ENCODE peak calls at places on chromosomes 16 and 17, in eight cellular contexts. One of them, this sample, is unnamed. For H3K4me1, the result is how much of the 10 kb centered on the place peaks cover.

GRCh38 chr17:78432929-78433727 is 54.7 kb downstream of the PGS1 start:
- DNase-seq in right cardiac atrium: peak
- DNase-seq in ascending aorta: no peak
- DNase-seq in Caco-2: no peak
- DNase-seq in mesendoderm: no peak
- DNase-seq in neural progenitor cell: no peak
- DNase-seq in cardiac muscle cell: no peak
- DNase-seq in K562: no peak
- DNase-seq in this sample: no peak

GRCh38 chr16:10519297-10519696 is 61.1 kb downstream of the EMP2 start:
- DNase-seq in right cardiac atrium: no peak
- DNase-seq in ascending aorta: no peak
- DNase-seq in Caco-2: no peak
- DNase-seq in mesendoderm: no peak
- DNase-seq in neural progenitor cell: no peak
- DNase-seq in cardiac muscle cell: no peak
- DNase-seq in K562: no peak
- DNase-seq in this sample: no peak

GRCh38 chr17:56131431-56131830 is 21.8 kb upstream of the ANKFN1 start:
- DNase-seq in right cardiac atrium: no peak
- DNase-seq in ascending aorta: no peak
- DNase-seq in Caco-2: no peak
- DNase-seq in mesendoderm: no peak
- DNase-seq in neural progenitor cell: no peak
- DNase-seq in cardiac muscle cell: no peak
- DNase-seq in K562: no peak
- DNase-seq in this sample: no peak

GRCh38 chr17:48630925-48631692 is 5.0 kb upstream of the HOXB9 start:
- DNase-seq in right cardiac atrium: no peak
- DNase-seq in ascending aorta: no peak
- DNase-seq in Caco-2: peak
- DNase-seq in mesendoderm: peak
- DNase-seq in neural progenitor cell: no peak
- DNase-seq in cardiac muscle cell: no peak
- DNase-seq in K562: peak
- DNase-seq in this sample: no peak

GRCh38 chr16:84278968-84279367 is 15.7 kb upstream of the WFDC1 start:
- DNase-seq in right cardiac atrium: no peak
- DNase-seq in ascending aorta: no peak
- DNase-seq in Caco-2: no peak
- DNase-seq in mesendoderm: peak
- DNase-seq in neural progenitor cell: peak
- DNase-seq in cardiac muscle cell: peak
- DNase-seq in K562: no peak
- DNase-seq in this sample: peak

GRCh38 chr17:222172-222571 is 40.7 kb upstream of the DOC2B start:
- DNase-seq in right cardiac atrium: peak
- DNase-seq in ascending aorta: no peak
- DNase-seq in Caco-2: no peak
- DNase-seq in mesendoderm: no peak
- DNase-seq in neural progenitor cell: no peak
- DNase-seq in cardiac muscle cell: no peak
- DNase-seq in K562: no peak
- DNase-seq in this sample: no peak

GRCh38 chr17:76868176-76868668 is at the start of gene MGAT5B:
- DNase-seq in right cardiac atrium: peak
- DNase-seq in ascending aorta: peak
- DNase-seq in Caco-2: peak
- DNase-seq in mesendoderm: peak
- DNase-seq in neural progenitor cell: peak
- DNase-seq in cardiac muscle cell: peak
- DNase-seq in K562: peak
- DNase-seq in this sample: peak

GRCh38 chr16:86504315-86505184 is 5.8 kb upstream of the FOXF1 start:
- DNase-seq in right cardiac atrium: no peak
- DNase-seq in ascending aorta: no peak
- DNase-seq in Caco-2: no peak
- DNase-seq in mesendoderm: no peak
- DNase-seq in neural progenitor cell: no peak
- DNase-seq in cardiac muscle cell: no peak
- DNase-seq in K562: no peak
- DNase-seq in this sample: no peak

GRCh38 chr17:28907709-28908475 is 5.0 kb upstream of the DHRS13 start:
- DNase-seq in right cardiac atrium: no peak
- DNase-seq in ascending aorta: no peak
- DNase-seq in Caco-2: no peak
- DNase-seq in mesendoderm: no peak
- DNase-seq in neural progenitor cell: no peak
- DNase-seq in cardiac muscle cell: no peak
- DNase-seq in K562: no peak
- DNase-seq in this sample: no peak

GRCh38 chr17:40607641-40608040 is 40.0 kb downstream of the SMARCE1 start:
- DNase-seq in right cardiac atrium: no peak
- DNase-seq in ascending aorta: no peak
- DNase-seq in Caco-2: no peak
- DNase-seq in mesendoderm: no peak
- DNase-seq in neural progenitor cell: no peak
- DNase-seq in cardiac muscle cell: no peak
- DNase-seq in K562: no peak
- DNase-seq in this sample: no peak

GRCh38 chr16:5870886-5871715 is 773.5 kb upstream of the EEF2KMT start:
- DNase-seq in right cardiac atrium: no peak
- DNase-seq in ascending aorta: no peak
- DNase-seq in Caco-2: no peak
- DNase-seq in mesendoderm: no peak
- DNase-seq in neural progenitor cell: no peak
- DNase-seq in cardiac muscle cell: no peak
- DNase-seq in K562: no peak
- DNase-seq in this sample: no peak

GRCh38 chr17:50956750-50957523 is 90.8 kb upstream of the TOB1 start:
- DNase-seq in right cardiac atrium: peak
- DNase-seq in ascending aorta: no peak
- DNase-seq in Caco-2: peak
- DNase-seq in mesendoderm: peak
- DNase-seq in neural progenitor cell: peak
- DNase-seq in cardiac muscle cell: peak
- DNase-seq in K562: peak
- DNase-seq in this sample: peak

GRCh38 chr17:66791337-66791736 is 43.6 kb upstream of the CACNG5 start:
- DNase-seq in right cardiac atrium: peak
- DNase-seq in ascending aorta: no peak
- DNase-seq in Caco-2: no peak
- DNase-seq in mesendoderm: no peak
- DNase-seq in neural progenitor cell: no peak
- DNase-seq in cardiac muscle cell: no peak
- DNase-seq in K562: no peak
- DNase-seq in this sample: no peak

GRCh38 chr17:7997186-7997585 is 5.2 kb upstream of the GUCY2D start:
- DNase-seq in right cardiac atrium: no peak
- DNase-seq in ascending aorta: no peak
- DNase-seq in Caco-2: peak
- DNase-seq in mesendoderm: peak
- DNase-seq in neural progenitor cell: peak
- DNase-seq in cardiac muscle cell: peak
- DNase-seq in K562: no peak
- DNase-seq in this sample: no peak

GRCh38 chr16:83365166-83365565 is 442.6 kb upstream of the HSBP1 start:
- DNase-seq in right cardiac atrium: no peak
- DNase-seq in ascending aorta: no peak
- DNase-seq in Caco-2: no peak
- DNase-seq in mesendoderm: no peak
- DNase-seq in neural progenitor cell: no peak
- DNase-seq in cardiac muscle cell: no peak
- DNase-seq in K562: no peak
- DNase-seq in this sample: no peak

GRCh38 chr16:89602952-89603590 is 10.4 kb upstream of the DPEP1 start:
- DNase-seq in right cardiac atrium: no peak
- DNase-seq in ascending aorta: no peak
- DNase-seq in Caco-2: no peak
- DNase-seq in mesendoderm: no peak
- DNase-seq in neural progenitor cell: no peak
- DNase-seq in cardiac muscle cell: no peak
- DNase-seq in K562: no peak
- DNase-seq in this sample: no peak

GRCh38 chr17:50785942-50786570 is 18.7 kb upstream of the ANKRD40CL start:
- DNase-seq in right cardiac atrium: peak
- DNase-seq in ascending aorta: no peak
- DNase-seq in Caco-2: no peak
- DNase-seq in mesendoderm: no peak
- DNase-seq in neural progenitor cell: no peak
- DNase-seq in cardiac muscle cell: no peak
- DNase-seq in K562: no peak
- DNase-seq in this sample: no peak

GRCh38 chr16:23334421-23334853 is 32.3 kb downstream of the SCNN1B start:
- DNase-seq in right cardiac atrium: no peak
- DNase-seq in ascending aorta: no peak
- DNase-seq in Caco-2: no peak
- DNase-seq in mesendoderm: no peak
- DNase-seq in neural progenitor cell: no peak
- DNase-seq in cardiac muscle cell: no peak
- DNase-seq in K562: no peak
- DNase-seq in this sample: no peak

GRCh38 chr17:39173539-39174274 is 7.7 kb upstream of the ARL5C start:
- DNase-seq in right cardiac atrium: peak
- DNase-seq in ascending aorta: no peak
- DNase-seq in Caco-2: no peak
- DNase-seq in mesendoderm: no peak
- DNase-seq in neural progenitor cell: no peak
- DNase-seq in cardiac muscle cell: no peak
- DNase-seq in K562: no peak
- DNase-seq in this sample: no peak

DNA sequence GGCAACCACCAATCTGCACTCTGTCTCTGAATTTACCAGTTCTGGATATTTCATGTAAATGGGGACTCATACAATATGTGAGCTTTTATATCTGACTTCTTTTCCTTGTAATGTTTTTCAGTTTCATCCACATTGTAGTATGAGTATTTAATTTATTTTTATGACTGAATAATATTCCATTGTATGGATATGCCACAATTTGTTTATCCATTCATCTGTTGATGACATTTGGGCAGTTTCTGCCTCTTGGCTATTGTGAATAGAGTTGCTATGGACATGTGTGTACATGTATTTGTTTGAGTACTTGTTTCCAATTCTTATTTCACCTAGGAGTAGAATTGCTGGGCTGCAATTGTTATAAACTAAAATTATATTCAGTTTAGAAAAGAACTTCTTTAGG is 126.9 kb downstream of the MRTFB start:
- DNase-seq in right cardiac atrium: no peak
- DNase-seq in ascending aorta: no peak
- DNase-seq in Caco-2: no peak
- DNase-seq in mesendoderm: no peak
- DNase-seq in neural progenitor cell: no peak
- DNase-seq in cardiac muscle cell: no peak
- DNase-seq in K562: no peak
- DNase-seq in this sample: no peak
- H3K4me1 ChIP-seq in right cardiac atrium: under half
- H3K4me1 ChIP-seq in ascending aorta: under half
- H3K4me1 ChIP-seq in Caco-2: under half
- H3K4me1 ChIP-seq in mesendoderm: under half
- H3K4me1 ChIP-seq in neural progenitor cell: under half
- H3K4me1 ChIP-seq in cardiac muscle cell: under half
- H3K4me1 ChIP-seq in K562: under half
- H3K4me1 ChIP-seq in this sample: under half

GRCh38 chr16:14487579-14487978 is 142.5 kb downstream of the PARN start:
- DNase-seq in right cardiac atrium: no peak
- DNase-seq in ascending aorta: no peak
- DNase-seq in Caco-2: no peak
- DNase-seq in mesendoderm: peak
- DNase-seq in neural progenitor cell: no peak
- DNase-seq in cardiac muscle cell: no peak
- DNase-seq in K562: no peak
- DNase-seq in this sample: no peak

GRCh38 chr16:14489460-14489859 is 140.6 kb downstream of the PARN start:
- DNase-seq in right cardiac atrium: no peak
- DNase-seq in ascending aorta: no peak
- DNase-seq in Caco-2: peak
- DNase-seq in mesendoderm: peak
- DNase-seq in neural progenitor cell: peak
- DNase-seq in cardiac muscle cell: peak
- DNase-seq in K562: peak
- DNase-seq in this sample: peak

GRCh38 chr16:14491831-14492529 is 138.1 kb downstream of the PARN start:
- DNase-seq in right cardiac atrium: no peak
- DNase-seq in ascending aorta: no peak
- DNase-seq in Caco-2: no peak
- DNase-seq in mesendoderm: no peak
- DNase-seq in neural progenitor cell: no peak
- DNase-seq in cardiac muscle cell: no peak
- DNase-seq in K562: no peak
- DNase-seq in this sample: peak

GRCh38 chr16:14492614-14493013 is 137.4 kb downstream of the PARN start:
- DNase-seq in right cardiac atrium: no peak
- DNase-seq in ascending aorta: no peak
- DNase-seq in Caco-2: no peak
- DNase-seq in mesendoderm: no peak
- DNase-seq in neural progenitor cell: no peak
- DNase-seq in cardiac muscle cell: no peak
- DNase-seq in K562: no peak
- DNase-seq in this sample: no peak

GRCh38 chr16:14490281-14490680 is 139.8 kb downstream of the PARN start:
- DNase-seq in right cardiac atrium: no peak
- DNase-seq in ascending aorta: no peak
- DNase-seq in Caco-2: no peak
- DNase-seq in mesendoderm: no peak
- DNase-seq in neural progenitor cell: no peak
- DNase-seq in cardiac muscle cell: no peak
- DNase-seq in K562: no peak
- DNase-seq in this sample: no peak
- H3K4me1 ChIP-seq in right cardiac atrium: under half
- H3K4me1 ChIP-seq in ascending aorta: under half
- H3K4me1 ChIP-seq in Caco-2: under half
- H3K4me1 ChIP-seq in mesendoderm: under half
- H3K4me1 ChIP-seq in neural progenitor cell: under half
- H3K4me1 ChIP-seq in cardiac muscle cell: under half
- H3K4me1 ChIP-seq in K562: under half
- H3K4me1 ChIP-seq in this sample: under half

GRCh38 chr16:74199066-74199841 is 97.4 kb upstream of the PSMD7 start:
- DNase-seq in right cardiac atrium: no peak
- DNase-seq in ascending aorta: no peak
- DNase-seq in Caco-2: no peak
- DNase-seq in mesendoderm: no peak
- DNase-seq in neural progenitor cell: no peak
- DNase-seq in cardiac muscle cell: no peak
- DNase-seq in K562: no peak
- DNase-seq in this sample: no peak
- H3K4me1 ChIP-seq in right cardiac atrium: under half
- H3K4me1 ChIP-seq in ascending aorta: under half
- H3K4me1 ChIP-seq in Caco-2: under half
- H3K4me1 ChIP-seq in mesendoderm: under half
- H3K4me1 ChIP-seq in neural progenitor cell: under half
- H3K4me1 ChIP-seq in cardiac muscle cell: under half
- H3K4me1 ChIP-seq in K562: under half
- H3K4me1 ChIP-seq in this sample: under half

GRCh38 chr16:47877166-47877565 is 278.6 kb downstream of the ABCC12 start:
- DNase-seq in right cardiac atrium: no peak
- DNase-seq in ascending aorta: no peak
- DNase-seq in Caco-2: no peak
- DNase-seq in mesendoderm: no peak
- DNase-seq in neural progenitor cell: no peak
- DNase-seq in cardiac muscle cell: no peak
- DNase-seq in K562: no peak
- DNase-seq in this sample: no peak
- H3K4me1 ChIP-seq in right cardiac atrium: under half
- H3K4me1 ChIP-seq in ascending aorta: under half
- H3K4me1 ChIP-seq in Caco-2: under half
- H3K4me1 ChIP-seq in mesendoderm: under half
- H3K4me1 ChIP-seq in neural progenitor cell: under half
- H3K4me1 ChIP-seq in cardiac muscle cell: under half
- H3K4me1 ChIP-seq in K562: under half
- H3K4me1 ChIP-seq in this sample: under half